ENCODE peak calls at places on chromosomes 1 and 21, in five cellular contexts. F, N, Y, J and H are unnamed samples.

GRCh38 chr1:65722461-65722860 is 70.2 kb upstream of the PDE4B start:
- DNase-seq in N (no peak), Y (no peak), F (no peak), J (no peak), H (no peak)

GRCh38 chr1:29682171-29682917 is 446.0 kb downstream of the PTPRU start:
- DNase-seq in N (no peak), Y (no peak), F (no peak), J (no peak), H (no peak)

GRCh38 chr1:20266141-20266540 is 24.5 kb upstream of the VWA5B1 start:
- DNase-seq in J (peak; percentile 74), N (peak; percentile 47), Y (peak; percentile 49), F (no peak), H (peak; percentile 36)

GRCh38 chr1:8345621-8346415 is 27.9 kb downstream of the SLC45A1 start:
- DNase-seq in J (no peak), F (no peak), N (no peak), Y (no peak), H (no peak)

GRCh38 chr1:202241376-202242079 is 47.9 kb downstream of the LGR6 start:
- DNase-seq in N (peak; percentile 66), Y (no peak), F (no peak), J (no peak), H (no peak)

GRCh38 chr1:2840036-2840809 is 38.7 kb upstream of the TTC34 start:
- DNase-seq in J (no peak), F (no peak), Y (no peak), N (no peak), H (no peak)

GRCh38 chr1:112264553-112264952 is 131.5 kb upstream of the CTTNBP2NL start:
- DNase-seq in N (no peak), J (no peak), Y (no peak), F (peak; percentile 9), H (no peak)

GRCh38 chr1:224637510-224637909 is 21.4 kb downstream of the CNIH3 start:
- DNase-seq in N (peak; percentile 99), J (peak; percentile 100), F (peak; percentile 89), Y (peak; percentile 95), H (peak; percentile 81)

GRCh38 chr1:94239796-94240195 is 2.4 kb upstream of the ARHGAP29 start:
- DNase-seq in Y (peak; percentile 41), N (peak; percentile 48), J (no peak), F (no peak), H (peak; percentile 79)

GRCh38 chr1:93496520-93496919 is 48.6 kb downstream of the FNBP1L start:
- DNase-seq in N (no peak), Y (no peak), F (no peak), J (no peak), H (no peak)

GRCh38 chr1:104991702-104992101 is 1242.0 kb downstream of the AMY1C start:
- DNase-seq in Y (no peak), F (no peak), N (peak; percentile 8), J (no peak), H (no peak)

GRCh38 chr1:67713071-67713806 is 28.2 kb downstream of the GADD45A start:
- DNase-seq in Y (peak; percentile 91), N (peak; percentile 96), J (peak; percentile 84), F (peak; percentile 84), H (peak; percentile 96)

GRCh38 chr1:18901952-18902522 is 318 bp downstream of the ALDH4A1 start:
- DNase-seq in Y (no peak), F (no peak), N (peak; percentile 15), J (no peak), H (peak; percentile 68)

GRCh38 chr1:223363856-223364684 is at the start of gene SUSD4:
- DNase-seq in Y (no peak), J (no peak), N (peak; percentile 21), F (no peak), H (peak; percentile 43)

GRCh38 chr21:40850071-40850470 is 3.1 kb upstream of the DSCAM start:
- DNase-seq in F (no peak), J (no peak), Y (no peak), N (no peak), H (no peak)

GRCh38 chr1:174740248-174740990 is 259.3 kb upstream of the CACYBP start:
- DNase-seq in F (peak; percentile 30), N (peak; percentile 11), J (no peak), Y (peak; percentile 42), H (peak; percentile 37)

GRCh38 chr21:28239345-28239744 is 753.3 kb downstream of the LTN1 start:
- DNase-seq in F (peak; percentile 49), J (no peak), Y (no peak), N (no peak), H (no peak)

GRCh38 chr1:30232288-30232899 is 491.0 kb downstream of the MATN1 start:
- DNase-seq in J (no peak), F (no peak), N (peak; percentile 43), Y (no peak), H (peak; percentile 4)

GRCh38 chr1:180167721-180168467 is 13.2 kb downstream of the QSOX1 start:
- DNase-seq in F (no peak), Y (peak; percentile 22), N (peak; percentile 93), J (no peak), H (no peak)

GRCh38 chr1:24996983-24997893 is 67.2 kb upstream of the RUNX3 start:
- DNase-seq in Y (no peak), F (no peak), J (no peak), N (no peak), H (no peak)

GRCh38 chr1:94920061-94920460 is 6.8 kb downstream of the CNN3 start:
- DNase-seq in Y (no peak), F (no peak), N (no peak), J (no peak), H (peak; percentile 55)

GRCh38 chr1:59751801-59752200 is 62.9 kb upstream of the HOOK1 start:
- DNase-seq in Y (peak; percentile 19), N (no peak), J (peak; percentile 31), F (no peak), H (peak; percentile 39)

GRCh38 chr1:236627717-236628116 is 23.4 kb upstream of the HEATR1 start:
- DNase-seq in J (no peak), N (no peak), Y (no peak), F (no peak), H (no peak)

GRCh38 chr1:236622407-236622806 is 18.1 kb upstream of the HEATR1 start:
- DNase-seq in Y (no peak), N (no peak), J (no peak), F (no peak), H (no peak)

GRCh38 chr1:236619398-236619797 is 15.1 kb upstream of the HEATR1 start:
- DNase-seq in J (no peak), N (no peak), Y (no peak), F (no peak), H (peak; percentile 8)

GRCh38 chr1:236618507-236618906 is 14.2 kb upstream of the HEATR1 start:
- DNase-seq in J (no peak), Y (no peak), F (no peak), N (no peak), H (no peak)

GRCh38 chr1:236623371-236624166 is 19.3 kb upstream of the HEATR1 start:
- DNase-seq in F (no peak), N (peak; percentile 10), J (no peak), Y (no peak), H (no peak)
- H2AFZ ChIP-seq in F (no peak overlapping the region), N (no peak overlapping the region), J (no peak overlapping the region), Y (no peak overlapping the region), H (no peak overlapping the region)

GRCh38 chr1:207868769-207869721 is 41.9 kb downstream of the CD34 start:
- DNase-seq in N (peak; percentile 91), Y (peak; percentile 62), J (peak; percentile 31), F (peak; percentile 61), H (peak; percentile 88)
- H2AFZ ChIP-seq in N (peak overlapping the region; percentile 78), Y (peak overlapping the region; percentile 91), J (peak overlapping the region; percentile 90), F (peak overlapping the region; percentile 72), H (peak overlapping the region; percentile 77)

DNA sequence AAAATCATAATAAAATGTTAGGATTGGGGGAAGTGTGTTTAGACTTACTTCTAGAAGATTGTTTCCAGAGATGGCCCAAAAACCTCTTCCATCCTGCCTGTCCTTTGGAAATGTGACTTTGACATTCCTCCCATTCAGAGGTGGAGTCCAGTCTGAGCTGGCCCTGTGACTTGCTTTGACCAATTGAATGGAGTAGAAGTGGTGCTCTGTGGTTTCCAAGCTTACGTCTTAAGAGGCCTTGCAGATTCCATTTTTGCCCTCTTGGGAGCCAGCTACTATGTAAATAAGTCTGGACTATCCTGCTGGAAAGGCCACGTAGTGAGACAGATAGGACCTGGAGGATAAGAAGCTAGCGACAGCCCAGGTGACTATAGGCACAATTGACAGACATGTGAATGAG is 1.3 kb upstream of the NT5C1A start:
- DNase-seq in F (no peak), N (no peak), Y (no peak), J (no peak), H (no peak)
- H2AFZ ChIP-seq in F (no peak overlapping the region), N (no peak overlapping the region), Y (no peak overlapping the region), J (no peak overlapping the region), H (no peak overlapping the region)

DNA sequence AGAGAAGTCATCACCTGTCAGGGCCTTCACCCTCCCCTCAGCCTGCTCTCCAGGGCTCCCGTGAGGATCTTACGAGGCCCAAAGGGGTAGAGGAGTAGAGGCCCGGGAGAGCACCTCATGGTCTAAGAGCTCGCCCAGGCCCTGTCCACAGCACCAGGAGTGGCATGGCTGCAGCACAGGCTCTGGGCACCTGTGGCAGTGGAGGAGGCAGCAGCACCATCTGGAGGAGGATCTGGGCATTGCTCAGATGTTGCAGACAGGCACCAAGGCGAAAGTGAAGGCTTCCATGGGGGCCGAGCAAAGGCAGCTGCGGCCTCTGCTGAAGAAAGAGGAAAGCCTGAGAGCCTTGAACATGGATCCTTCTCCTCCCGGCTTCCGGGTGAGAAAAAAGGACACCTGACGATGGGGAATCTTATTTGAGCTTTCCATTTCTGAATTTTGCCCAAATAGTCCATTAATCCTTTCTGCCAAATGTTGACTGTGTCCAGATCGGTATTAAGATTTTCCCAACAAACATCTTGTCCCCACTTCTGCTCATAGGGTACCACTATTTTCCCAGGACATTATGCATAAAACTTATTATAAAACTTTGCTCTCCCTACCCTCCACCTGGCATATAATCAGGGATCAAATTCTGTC is 604.7 kb downstream of the PTPRC start:
- DNase-seq in F (peak; percentile 39), Y (peak; percentile 43), J (no peak), N (peak; percentile 70), H (peak; percentile 63)
- H2AFZ ChIP-seq in F (no peak overlapping the region), Y (peak overlapping the region; percentile 77), J (no peak overlapping the region), N (peak overlapping the region; percentile 69), H (no peak overlapping the region)

GRCh38 chr21:35457097-35457496 is 408.0 kb upstream of the RUNX1 start:
- DNase-seq in F (no peak), Y (no peak), J (no peak), N (no peak), H (no peak)
- H2AFZ ChIP-seq in F (no peak overlapping the region), Y (no peak overlapping the region), J (no peak overlapping the region), N (no peak overlapping the region), H (no peak overlapping the region)

DNA sequence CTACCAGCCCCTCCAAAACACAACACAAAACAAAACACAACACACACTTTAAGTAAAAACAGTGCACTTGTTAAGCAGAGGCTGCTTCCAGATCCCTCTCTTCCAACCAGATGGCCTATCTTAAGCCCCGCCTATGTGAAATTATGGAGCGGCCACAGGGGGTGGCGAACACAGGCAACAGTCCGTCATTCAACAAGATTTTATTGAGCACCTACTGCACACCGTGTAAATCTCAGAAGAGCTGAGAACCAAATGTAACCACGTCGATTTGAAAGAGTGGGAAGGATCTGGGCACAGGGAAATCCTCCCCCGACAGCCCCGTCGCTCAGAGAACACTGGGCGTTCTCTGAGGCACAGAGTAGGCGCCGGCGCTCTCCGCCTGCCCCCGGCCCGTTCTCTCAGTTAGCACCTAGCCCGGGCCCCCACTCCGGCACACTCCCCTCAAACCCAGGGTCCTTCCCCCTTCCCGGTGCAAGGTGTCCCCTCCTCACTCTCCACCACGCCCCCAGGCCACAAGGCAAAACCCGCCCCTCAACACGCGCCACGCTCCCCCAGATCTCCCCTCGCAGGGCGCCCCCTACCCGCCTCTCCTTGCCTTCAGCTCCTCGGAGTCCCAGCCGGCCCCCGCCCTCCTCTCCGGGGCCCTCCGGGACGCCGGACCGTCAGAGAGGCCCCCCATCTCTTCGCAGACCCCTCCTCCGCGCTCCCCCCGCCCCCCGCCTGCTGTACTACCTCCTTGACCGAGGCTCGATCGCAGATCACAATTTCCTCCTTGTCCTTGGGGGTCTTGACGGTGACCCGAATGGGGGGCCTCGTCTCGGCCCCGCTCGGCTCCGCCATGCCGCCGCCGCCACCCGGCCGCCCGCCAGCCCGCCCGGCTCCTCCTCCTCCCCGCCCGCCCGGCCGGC is 482 bp downstream of the UBQLN4 start:
- DNase-seq in F (peak; percentile 72), Y (peak; percentile 69), N (peak; percentile 77), J (peak; percentile 54), H (peak; percentile 85)
- H2AFZ ChIP-seq in F (peak overlapping the region; percentile 49), Y (peak overlapping the region; percentile 93), N (peak overlapping the region; percentile 90), J (peak overlapping the region; percentile 66), H (peak overlapping the region; percentile 82)